ENCODE peak calls at places on chromosomes 6 and 20, in five cellular contexts. F is T-cell, L is AG04450, X is T-helper 9 cell, G is EL. U is an unnamed sample.

GRCh38 chr20:24949756-24950127 is 673 bp downstream of the CST7 start:
- DNase-seq in X (no peak), L (no peak), G (no peak), F (no peak), U (no peak)

GRCh38 chr20:48142258-48142657 is 357.0 kb upstream of the SULF2 start:
- DNase-seq in X (no peak), G (no peak), F (no peak), L (no peak), U (no peak)

GRCh38 chr6:149683256-149683860 is 34.5 kb downstream of the LATS1 start:
- DNase-seq in F (no peak), G (no peak), L (no peak), X (no peak), U (no peak)

GRCh38 chr6:49787176-49787575 is at the start of gene PGK2:
- DNase-seq in L (no peak), X (no peak), F (no peak), G (peak; percentile 4), U (no peak)

GRCh38 chr20:62262064-62262463 is 23.7 kb downstream of the OSBPL2 start:
- DNase-seq in F (no peak), X (no peak), L (no peak), G (no peak), U (no peak)

GRCh38 chr6:5851261-5851757 is 155.4 kb downstream of the NRN1 start:
- DNase-seq in X (peak; percentile 62), G (no peak), F (peak; percentile 61), L (no peak), U (no peak)

GRCh38 chr6:71333700-71334099 is 45.1 kb downstream of the OGFRL1 start:
- DNase-seq in X (no peak), G (peak; percentile 87), F (no peak), L (peak; percentile 73), U (peak; percentile 39)

GRCh38 chr20:36236786-36237121 is 476 bp downstream of the AAR2 start:
- DNase-seq in L (no peak), F (no peak), G (no peak), X (no peak), U (no peak)

GRCh38 chr6:38997128-38997761 is 51.3 kb upstream of the GLP1R start:
- DNase-seq in X (peak; percentile 6), F (peak; percentile 16), G (peak; percentile 21), L (no peak), U (no peak)

GRCh38 chr6:25138697-25139051 is 140.5 kb upstream of the CARMIL1 start:
- DNase-seq in G (peak; percentile 21), L (no peak), F (no peak), X (no peak), U (no peak)

GRCh38 chr6:156963712-156964700 is 186.8 kb downstream of the ARID1B start:
- DNase-seq in X (no peak), G (peak; percentile 74), F (no peak), L (no peak), U (no peak)

GRCh38 chr6:42443312-42444075 is 8.2 kb downstream of the TRERF1 start:
- DNase-seq in F (no peak), L (no peak), X (no peak), G (no peak), U (no peak)

GRCh38 chr6:112117554-112117953 is 30.2 kb downstream of the FAM229B start:
- DNase-seq in F (no peak), X (no peak), G (peak; percentile 45), L (no peak), U (peak; percentile 24)

GRCh38 chr20:9401381-9401780 is 113.0 kb upstream of the LAMP5 start:
- DNase-seq in X (no peak), G (no peak), F (no peak), L (no peak), U (no peak)

GRCh38 chr6:38942442-38942841 is 106.1 kb upstream of the GLP1R start:
- DNase-seq in G (no peak), F (no peak), L (no peak), X (no peak), U (no peak)